ENCODE peak calls at places on chromosomes 4 and X, in seven cellular contexts. D, S, N, Z, E, O and P are unnamed samples.

GRCh38 chr4:150461957-150462356 is 120.0 kb upstream of the MAB21L2 start:
- DNase-seq in N (no peak), S (no peak), E (no peak), Z (no peak), O (no peak), D (no peak), P (no peak)

GRCh38 chr4:95445251-95445650 is 103.5 kb downstream of the UNC5C start:
- DNase-seq in D (no peak), O (no peak), E (no peak), S (no peak), N (no peak), Z (no peak), P (no peak)

GRCh38 chr4:53688186-53688790 is 97.0 kb upstream of the LNX1 start:
- DNase-seq in S (peak), Z (no peak), N (no peak), O (no peak), E (peak), D (no peak), P (peak)

GRCh38 chr4:5051692-5052423 is 578 bp downstream of the STK32B start:
- DNase-seq in N (no peak), S (no peak), D (peak), O (peak), Z (no peak), E (no peak), P (peak)

GRCh38 chrX:151753313-151754041 is 18.9 kb downstream of the CNGA2 start:
- DNase-seq in N (peak), E (peak), O (peak), S (peak), Z (no peak), D (peak), P (peak)

GRCh38 chrX:17464196-17464595 is 89.2 kb downstream of the NHS start:
- DNase-seq in D (no peak), S (no peak), N (no peak), E (peak), O (no peak), Z (no peak), P (peak)

GRCh38 chrX:133742602-133743305 is 242.6 kb downstream of the GPC3 start:
- DNase-seq in O (no peak), N (no peak), S (no peak), E (no peak), D (no peak), Z (no peak), P (no peak)

GRCh38 chrX:13540602-13541001 is 28.8 kb upstream of the EGFL6 start:
- DNase-seq in Z (no peak), D (no peak), N (no peak), O (no peak), S (no peak), E (no peak), P (no peak)

GRCh38 chr4:147103403-147103946 is 157.8 kb upstream of the TTC29 start:
- DNase-seq in S (peak), N (no peak), D (no peak), O (no peak), Z (no peak), E (peak), P (peak)

GRCh38 chrX:65720580-65720979 is 53.1 kb downstream of the MSN start:
- DNase-seq in D (no peak), O (no peak), S (peak), E (no peak), Z (no peak), N (no peak), P (no peak)